ENCODE peak calls at places on chromosomes 11 and 22, in four cellular contexts. Y is body of pancreas, X is hepatocyte, J is neural progenitor cell. F is an unnamed sample.

GRCh38 chr22:47534150-47535133 is 772.0 kb downstream of the TBC1D22A start:
- DNase-seq in X (no peak), J (no peak), Y (no peak), F (no peak)

GRCh38 chr22:41656515-41656914 is 32.2 kb downstream of the SNU13 start:
- DNase-seq in X (peak; percentile 16), J (no peak), Y (no peak), F (no peak)

GRCh38 chr22:37803636-37804371 is 3.9 kb upstream of the GCAT start:
- DNase-seq in X (no peak), Y (no peak), J (peak; percentile 58), F (no peak)

GRCh38 chr11:61357233-61357893 is 4.3 kb downstream of the CYB561A3 start:
- DNase-seq in Y (no peak), J (no peak), X (no peak), F (no peak)

GRCh38 chr11:106815209-106815608 is 203.1 kb downstream of the GUCY1A2 start:
- DNase-seq in X (no peak), Y (no peak), J (no peak), F (no peak)

GRCh38 chr11:8810331-8811301 is 100.4 kb upstream of the AKIP1 start:
- DNase-seq in Y (peak; percentile 90), X (peak; percentile 91), J (peak; percentile 95), F (peak; percentile 87)

GRCh38 chr22:42269407-42270177 is 861 bp downstream of the TCF20 start:
- DNase-seq in X (peak; percentile 85), J (peak; percentile 81), Y (peak; percentile 80), F (peak; percentile 47)

GRCh38 chr11:120830092-120830491 is 193.8 kb upstream of the TBCEL start:
- DNase-seq in X (no peak), Y (no peak), J (no peak), F (no peak)

GRCh38 chr11:28919194-28919593 is 811.0 kb downstream of the METTL15 start:
- DNase-seq in Y (no peak), J (no peak), X (no peak), F (no peak)

GRCh38 chr22:36741204-36741793 is 34.6 kb downstream of the IFT27 start:
- DNase-seq in Y (no peak), X (no peak), J (peak; percentile 30), F (no peak)

GRCh38 chr11:35007277-35007676 is 90.9 kb downstream of the PDHX start:
- DNase-seq in X (no peak), J (no peak), Y (no peak), F (no peak)

GRCh38 chr22:38032681-38033521 is 24.3 kb upstream of the PICK1 start:
- DNase-seq in X (peak; percentile 45), Y (no peak), J (no peak), F (no peak)

GRCh38 chr11:122984186-122985011 is 2.8 kb upstream of the BSX start:
- DNase-seq in X (no peak), J (peak; percentile 70), Y (peak; percentile 23), F (no peak)

DNA sequence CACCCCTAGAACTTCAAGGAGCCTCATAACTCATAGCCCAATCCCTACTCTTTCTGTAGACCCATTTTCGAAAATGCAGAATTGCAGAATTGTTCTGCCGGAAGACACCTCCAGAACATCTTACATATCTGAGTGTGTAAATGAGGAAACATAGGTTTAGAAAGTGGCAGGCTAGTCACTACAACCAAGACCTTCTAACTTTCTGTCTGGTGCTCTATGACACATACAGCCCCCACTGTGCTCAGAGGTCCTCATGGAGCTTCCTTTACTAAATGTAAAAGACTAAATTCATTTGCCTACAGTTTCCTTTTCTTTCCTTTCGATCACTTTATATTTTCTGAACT is 132.1 kb upstream of the DDI1 start:
- DNase-seq in Y (no peak), X (no peak), J (no peak), F (no peak)
- H3K4me3 ChIP-seq in Y (no peak overlapping the region), X (no peak overlapping the region), J (no peak overlapping the region), F (no peak overlapping the region)

DNA sequence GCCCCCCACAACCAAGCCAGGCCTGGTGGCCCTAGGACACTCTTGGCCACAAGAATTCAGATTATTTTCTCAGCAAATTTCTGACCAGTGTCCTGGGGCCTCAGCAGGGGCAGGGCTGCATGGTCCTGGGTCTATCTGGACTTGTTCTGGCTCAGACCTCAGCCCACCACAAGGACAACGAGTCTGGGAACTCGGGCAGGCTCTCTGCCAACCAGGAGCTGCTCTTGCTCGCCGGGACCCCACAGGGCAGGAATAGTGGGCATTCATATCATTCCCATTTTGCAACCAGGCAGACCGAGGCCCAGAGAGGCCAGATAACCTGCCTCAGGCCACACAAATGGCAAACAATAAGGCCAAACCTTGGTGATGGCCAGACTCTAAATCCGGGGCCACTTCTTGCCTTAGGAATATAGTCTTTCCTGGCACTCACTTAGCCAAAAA is 75.4 kb upstream of the WNT7B start:
- DNase-seq in Y (peak; percentile 40), J (no peak), X (no peak), F (peak; percentile 66)
- H3K4me3 ChIP-seq in Y (no peak overlapping the region), J (no peak overlapping the region), X (no peak overlapping the region), F (peak overlapping the region; percentile 87)

GRCh38 chr22:49632199-49633009 is 195.3 kb downstream of the BRD1 start:
- DNase-seq in Y (peak; percentile 60), J (peak; percentile 93), X (peak; percentile 90), F (peak; percentile 49)
- H3K4me3 ChIP-seq in Y (no peak overlapping the region), J (peak overlapping the region; percentile 49), X (peak overlapping the region; percentile 9), F (peak overlapping the region; percentile 26)

DNA sequence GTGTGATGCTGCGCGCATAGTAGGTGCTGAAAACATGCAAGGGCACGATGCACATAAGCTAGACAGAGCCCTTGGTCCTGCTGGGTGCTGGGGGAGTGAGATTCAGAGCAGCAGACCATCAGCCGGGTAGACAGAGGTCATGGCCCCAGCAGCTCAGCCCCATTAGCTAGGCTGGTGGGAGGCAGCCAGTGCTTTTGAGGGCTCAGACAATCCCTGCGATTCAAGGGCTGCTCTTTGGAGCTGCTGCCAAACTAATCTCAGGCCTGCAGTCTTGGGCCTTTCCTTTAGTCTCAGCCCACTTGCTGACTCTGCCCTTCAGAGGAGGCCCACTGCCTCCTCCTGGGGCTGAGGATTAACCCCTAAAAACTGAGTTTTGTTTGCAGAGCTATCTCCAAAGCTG is 256.7 kb upstream of the CADM1 start:
- DNase-seq in X (no peak), J (peak; percentile 60), Y (no peak), F (no peak)
- H3K4me3 ChIP-seq in X (no peak overlapping the region), J (no peak overlapping the region), Y (no peak overlapping the region), F (no peak overlapping the region)

GRCh38 chr11:64768300-64768694 is 8.5 kb upstream of the PYGM start:
- DNase-seq in J (no peak), X (no peak), Y (no peak), F (no peak)

GRCh38 chr11:64769283-64769682 is 9.1 kb downstream of the SF1 start:
- DNase-seq in X (no peak), J (no peak), Y (no peak), F (no peak)

GRCh38 chr11:64771861-64772260 is 6.5 kb downstream of the SF1 start:
- DNase-seq in Y (no peak), X (no peak), J (no peak), F (no peak)

GRCh38 chr11:64772318-64773018 is 5.9 kb downstream of the SF1 start:
- DNase-seq in J (no peak), X (no peak), Y (no peak), F (no peak)

DNA sequence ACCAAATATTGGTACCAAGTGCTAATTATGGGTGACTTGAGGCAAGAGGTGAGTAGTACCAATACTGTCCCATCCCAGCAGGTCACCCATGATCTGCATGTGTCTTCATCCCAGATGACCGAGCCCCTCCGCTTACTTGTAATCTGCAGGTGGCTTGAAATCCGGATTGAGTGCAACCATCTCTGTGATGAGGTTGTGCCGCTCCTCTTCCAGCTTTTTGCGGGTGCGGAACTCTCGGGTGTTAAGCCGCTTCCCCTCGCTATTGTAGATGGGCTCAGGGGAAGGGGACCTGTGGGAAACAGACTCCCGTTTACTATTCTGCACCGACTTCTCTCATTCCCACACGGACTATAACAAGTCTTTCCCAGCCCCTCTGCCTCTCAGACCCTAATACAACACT is 8.2 kb downstream of the SF1 start:
- DNase-seq in Y (no peak), J (no peak), X (no peak), F (no peak)
- H3K4me3 ChIP-seq in Y (no peak overlapping the region), J (no peak overlapping the region), X (no peak overlapping the region), F (no peak overlapping the region)